ENCODE peak calls at places on chromosome 10, in five cellular contexts. I is psoas muscle; S is CD4-positive, alpha-beta memory T cell; Q is WERI-Rb-1; D is cardiac muscle cell. T is an unnamed sample. For H3K27me3, the result is how much of the 10 kb centered on the place peaks cover.

GRCh38 chr10:71647526-71648354 is 71.8 kb downstream of the C10orf105 start:
- DNase-seq in D (no peak), I (no peak), Q (no peak), S (no peak), T (no peak)

GRCh38 chr10:43336641-43337318 is 34.7 kb upstream of the FXYD4 start:
- DNase-seq in Q (no peak), S (no peak), I (no peak), D (no peak), T (no peak)

GRCh38 chr10:117163061-117163953 is 25.2 kb upstream of the VAX1 start:
- DNase-seq in I (no peak), D (no peak), Q (peak), S (no peak), T (no peak)

GRCh38 chr10:21173964-21174669 is 277.0 kb upstream of the NEBL start:
- DNase-seq in I (peak), Q (peak), D (peak), S (no peak), T (peak)

GRCh38 chr10:13803566-13804554 is 217.1 kb downstream of the PRPF18 start:
- DNase-seq in D (no peak), I (no peak), S (no peak), Q (no peak), T (no peak)

GRCh38 chr10:61742812-61743211 is 80.1 kb downstream of the CABCOCO1 start:
- DNase-seq in S (no peak), D (no peak), Q (no peak), I (no peak), T (no peak)

GRCh38 chr10:110355922-110356627 is 51.4 kb upstream of the SMNDC1 start:
- DNase-seq in S (peak), I (no peak), D (no peak), Q (no peak), T (peak)

GRCh38 chr10:22475857-22476600 is 130.7 kb downstream of the SPAG6 start:
- DNase-seq in S (peak), Q (no peak), D (no peak), I (no peak), T (peak)

GRCh38 chr10:71512794-71513379 is 116.2 kb downstream of the CDH23 start:
- DNase-seq in S (no peak), Q (no peak), I (no peak), D (peak), T (no peak)

GRCh38 chr10:95694665-95695064 is 938 bp upstream of the TCTN3 start:
- DNase-seq in D (no peak), I (no peak), S (no peak), Q (no peak), T (no peak)

GRCh38 chr10:99276848-99277486 is 41.3 kb upstream of the HPSE2 start:
- DNase-seq in I (no peak), S (no peak), D (peak), Q (no peak), T (peak)

GRCh38 chr10:69172241-69172998 is 7.6 kb upstream of the SUPV3L1 start:
- DNase-seq in D (no peak), Q (no peak), S (no peak), I (no peak), T (no peak)

GRCh38 chr10:119817991-119818888 is 54.4 kb downstream of the MCMBP start:
- DNase-seq in Q (no peak), S (peak), D (peak), I (peak), T (peak)

GRCh38 chr10:10846476-10846875 is 171.2 kb upstream of the CELF2 start:
- DNase-seq in Q (no peak), I (no peak), S (no peak), D (no peak), T (no peak)

GRCh38 chr10:338176-339037 is 203.2 kb downstream of the ZMYND11 start:
- DNase-seq in I (no peak), Q (no peak), D (no peak), S (no peak), T (no peak)

GRCh38 chr10:20995123-20995978 is 98.2 kb upstream of the NEBL start:
- DNase-seq in Q (no peak), S (no peak), D (peak), I (no peak), T (no peak)

GRCh38 chr10:70227548-70228320 is 5.5 kb downstream of the PPA1 start:
- DNase-seq in S (no peak), D (no peak), I (no peak), Q (no peak), T (no peak)

GRCh38 chr10:23079700-23080099 is 15.7 kb upstream of the MSRB2 start:
- DNase-seq in S (no peak), I (no peak), Q (peak), D (no peak), T (no peak)

GRCh38 chr10:120503695-120504094 is 46.7 kb downstream of the PLPP4 start:
- DNase-seq in D (no peak), S (no peak), I (no peak), Q (no peak), T (no peak)

GRCh38 chr10:44951827-44952226 is 7.8 kb upstream of the RASSF4 start:
- DNase-seq in Q (no peak), D (no peak), I (no peak), S (no peak), T (no peak)

GRCh38 chr10:34522542-34522941 is 292.6 kb downstream of the PARD3 start:
- DNase-seq in D (peak), Q (peak), I (no peak), S (no peak), T (no peak)

GRCh38 chr10:70562036-70562710 is 40.4 kb downstream of the PRF1 start:
- DNase-seq in I (peak), D (no peak), Q (no peak), S (no peak), T (no peak)

GRCh38 chr10:78367012-78367411 is 333.3 kb downstream of the RPS24 start:
- DNase-seq in I (no peak), S (no peak), Q (no peak), D (peak), T (no peak)

GRCh38 chr10:76119515-76119914 is 688.1 kb downstream of the LRMDA start:
- DNase-seq in Q (no peak), D (peak), I (no peak), S (no peak), T (no peak)

GRCh38 chr10:90915141-90916075 is 5.5 kb downstream of the ANKRD1 start:
- DNase-seq in S (no peak), Q (no peak), D (no peak), I (no peak), T (no peak)

GRCh38 chr10:21724695-21725371 is 190.8 kb downstream of the MLLT10 start:
- DNase-seq in S (peak), Q (no peak), I (peak), D (peak), T (peak)

GRCh38 chr10:93363891-93364648 is 118.1 kb downstream of the MYOF start:
- DNase-seq in I (peak), S (no peak), Q (no peak), D (no peak), T (no peak)

GRCh38 chr10:55943403-55943802 is 417.7 kb downstream of the ZWINT start:
- DNase-seq in S (no peak), Q (no peak), D (no peak), I (no peak), T (no peak)

GRCh38 chr10:84428711-84429110 is 100.3 kb downstream of the CCSER2 start:
- DNase-seq in Q (no peak), I (no peak), D (peak), S (no peak), T (no peak)

GRCh38 chr10:84424731-84425165 is 96.4 kb downstream of the CCSER2 start:
- DNase-seq in Q (no peak), D (peak), S (peak), I (peak), T (peak)

GRCh38 chr10:84429926-84430520 is 101.6 kb downstream of the CCSER2 start:
- DNase-seq in I (peak), S (peak), D (peak), Q (peak), T (peak)

GRCh38 chr10:84423729-84424128 is 95.3 kb downstream of the CCSER2 start:
- DNase-seq in S (no peak), Q (no peak), I (no peak), D (no peak), T (no peak)

DNA sequence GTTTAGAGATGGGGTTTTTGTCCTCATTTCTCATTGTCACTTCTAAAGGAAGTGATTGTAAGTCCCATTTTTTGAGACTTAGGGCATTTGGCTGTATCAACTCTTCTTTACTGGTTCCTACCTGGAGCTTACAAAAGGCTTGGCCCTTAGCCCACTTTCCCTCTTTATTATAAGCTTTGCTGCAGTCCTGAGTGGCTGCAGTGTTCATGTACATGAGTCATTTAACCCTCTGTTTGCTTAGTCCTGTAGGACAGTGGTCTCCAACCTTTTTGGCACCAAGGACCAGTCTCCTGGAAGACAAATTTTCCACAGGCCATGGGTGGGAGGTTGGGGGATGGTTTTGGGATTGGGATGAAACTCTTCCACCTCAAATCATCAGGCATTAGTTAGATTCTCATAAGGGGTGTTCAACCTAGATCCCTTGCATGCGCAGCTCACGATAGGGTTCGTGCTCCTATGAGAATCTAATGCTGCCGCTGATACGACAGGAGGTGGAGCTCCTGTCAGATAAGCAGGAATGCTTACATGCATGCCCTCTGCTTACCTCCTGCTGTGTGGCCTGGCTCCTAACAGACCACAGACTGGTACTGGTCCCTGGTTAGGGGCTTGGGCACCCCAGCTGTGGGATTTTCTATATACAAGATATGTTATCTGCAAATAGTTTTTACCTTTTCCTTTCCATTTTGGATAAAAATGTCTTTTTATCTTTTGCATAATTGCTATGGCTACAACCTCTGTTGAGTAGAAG is 99.7 kb downstream of the CCSER2 start:
- DNase-seq in Q (no peak), D (peak), S (no peak), I (no peak), T (no peak)
- H3K27me3 ChIP-seq in Q (under half), D (under half), S (under half), I (under half), T (under half)

DNA sequence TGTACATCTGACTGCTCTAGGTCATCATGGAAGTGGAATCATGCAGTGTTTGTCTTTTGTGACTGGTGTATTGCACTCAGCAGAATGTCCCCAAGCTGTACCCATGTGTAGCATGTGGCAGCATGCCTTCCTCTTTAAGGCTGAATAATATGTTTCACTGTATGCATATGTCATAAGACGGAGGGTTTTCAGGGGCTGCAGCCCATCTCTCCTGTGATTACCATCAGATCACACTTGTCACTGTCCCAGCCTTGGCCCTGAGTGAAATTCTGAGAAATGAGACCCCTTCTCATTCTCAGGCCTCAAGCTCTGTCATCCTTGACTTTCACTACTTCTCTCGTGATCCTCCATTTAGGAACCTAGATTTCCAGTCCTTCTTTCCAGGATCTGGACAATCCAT is 50.0 kb downstream of the CPXM2 start:
- DNase-seq in Q (no peak), S (no peak), I (no peak), D (no peak), T (no peak)
- H3K27me3 ChIP-seq in Q (half or more), S (under half), I (under half), D (under half), T (under half)

GRCh38 chr10:101336382-101336781 is 17.6 kb upstream of the BTRC start:
- DNase-seq in D (no peak), I (no peak), S (no peak), Q (no peak), T (no peak)

GRCh38 chr10:101330236-101331225 is 23.4 kb upstream of the BTRC start:
- DNase-seq in I (no peak), Q (no peak), S (no peak), D (peak), T (no peak)

GRCh38 chr10:101329341-101330032 is 24.5 kb upstream of the BTRC start:
- DNase-seq in D (no peak), Q (peak), I (no peak), S (no peak), T (no peak)

GRCh38 chr10:101337836-101338235 is 16.1 kb upstream of the BTRC start:
- DNase-seq in S (no peak), Q (no peak), D (no peak), I (no peak), T (no peak)

GRCh38 chr10:101331960-101332359 is 22.0 kb upstream of the BTRC start:
- DNase-seq in Q (no peak), D (no peak), S (no peak), I (no peak), T (no peak)
- H3K27me3 ChIP-seq in Q (under half), D (under half), S (under half), I (under half), T (under half)

DNA sequence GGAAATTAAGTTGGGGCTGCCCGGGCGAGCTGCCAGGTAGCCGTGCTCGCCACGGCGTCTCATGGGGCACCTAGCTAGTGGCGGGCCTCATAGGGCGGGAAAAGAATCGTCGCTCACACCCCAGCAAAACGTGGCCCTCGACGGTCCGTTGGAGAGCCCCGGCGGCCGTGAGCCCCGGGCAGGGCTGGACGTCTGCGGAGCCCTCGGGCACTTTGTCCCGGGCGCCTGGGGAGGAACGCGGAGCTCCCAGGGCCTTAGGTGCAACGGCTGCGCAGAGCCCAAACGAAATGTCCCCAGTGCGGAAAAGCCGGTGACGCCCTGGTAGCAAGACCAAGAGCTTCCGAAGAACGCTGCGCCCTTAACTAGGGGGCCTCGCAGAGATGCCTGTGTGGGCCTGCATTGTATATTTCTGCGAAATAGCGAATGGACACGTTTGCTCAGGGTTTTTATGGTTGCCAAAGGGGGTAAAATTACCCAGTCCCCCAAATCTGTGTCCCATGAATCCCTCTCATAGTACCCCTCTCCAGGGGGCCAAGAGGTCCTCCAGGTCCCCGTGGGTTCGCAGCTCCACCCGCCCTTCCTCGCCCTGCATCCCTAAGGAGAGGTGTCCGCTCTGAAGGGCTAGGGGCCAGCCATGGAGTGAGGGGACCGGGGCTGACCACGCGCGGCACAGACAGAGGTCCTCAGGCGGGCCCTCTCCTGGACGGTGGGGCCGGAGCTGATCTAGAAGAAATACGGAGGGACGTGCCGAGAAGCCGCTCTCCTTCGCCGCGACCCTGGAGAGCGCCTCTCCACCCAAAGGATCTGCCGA is 1.0 kb upstream of the SFMBT2 start:
- DNase-seq in I (no peak), S (peak), D (no peak), Q (no peak), T (peak)
- H3K27me3 ChIP-seq in I (under half), S (under half), D (half or more), Q (under half), T (under half)

DNA sequence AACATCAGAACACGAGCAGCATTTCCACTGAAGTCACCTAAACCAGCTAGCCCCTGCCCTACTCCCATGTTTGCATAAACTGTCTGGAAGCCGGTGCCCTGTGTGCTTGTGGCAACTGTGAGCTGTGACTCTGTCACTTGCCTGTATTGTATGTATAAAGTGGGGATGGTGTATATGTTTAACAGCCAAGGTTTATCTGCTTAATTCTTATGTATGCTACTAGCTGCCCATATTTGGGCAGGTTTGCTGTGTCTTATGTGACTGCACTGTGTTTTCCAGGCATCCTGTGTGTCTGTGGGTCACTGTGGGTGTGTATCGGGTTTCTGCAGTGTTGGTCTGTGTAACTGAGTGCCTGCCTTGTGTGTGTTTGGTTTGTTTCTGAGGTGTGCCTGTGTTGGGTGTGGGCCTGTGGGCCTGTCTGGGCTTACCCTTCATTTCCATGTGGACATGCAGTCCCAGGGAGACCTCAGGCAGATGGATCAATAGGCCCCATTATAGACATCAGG is 9.3 kb downstream of the LBX1 start:
- DNase-seq in S (no peak), D (no peak), Q (no peak), I (no peak), T (no peak)
- H3K27me3 ChIP-seq in S (half or more), D (half or more), Q (under half), I (under half), T (under half)

DNA sequence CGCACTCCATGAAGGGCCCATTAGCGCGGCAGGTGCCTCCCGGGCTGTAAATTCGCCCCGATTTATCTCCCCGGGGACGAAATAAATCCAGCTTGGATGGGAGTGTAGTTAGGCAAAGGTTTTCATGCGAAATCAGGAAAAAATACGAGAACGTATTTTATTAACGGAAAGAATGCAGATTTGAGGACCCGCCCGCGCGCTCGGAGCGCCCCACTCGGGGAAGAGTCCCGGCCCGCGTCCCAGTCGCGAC is 257 bp upstream of the NKX6-2 start:
- DNase-seq in S (no peak), I (no peak), Q (no peak), D (no peak), T (no peak)
- H3K27me3 ChIP-seq in S (under half), I (under half), Q (under half), D (half or more), T (under half)

GRCh38 chr10:104925232-104925851 is 284.3 kb downstream of the SORCS3 start:
- DNase-seq in Q (peak), S (peak), D (peak), I (no peak), T (no peak)

GRCh38 chr10:104923501-104923900 is 282.4 kb downstream of the SORCS3 start:
- DNase-seq in S (no peak), D (no peak), Q (no peak), I (no peak), T (no peak)

GRCh38 chr10:104924101-104924795 is 283.2 kb downstream of the SORCS3 start:
- DNase-seq in Q (no peak), S (no peak), I (no peak), D (no peak), T (no peak)

GRCh38 chr10:104920476-104920875 is 279.4 kb downstream of the SORCS3 start:
- DNase-seq in S (no peak), I (no peak), D (no peak), Q (no peak), T (no peak)

DNA sequence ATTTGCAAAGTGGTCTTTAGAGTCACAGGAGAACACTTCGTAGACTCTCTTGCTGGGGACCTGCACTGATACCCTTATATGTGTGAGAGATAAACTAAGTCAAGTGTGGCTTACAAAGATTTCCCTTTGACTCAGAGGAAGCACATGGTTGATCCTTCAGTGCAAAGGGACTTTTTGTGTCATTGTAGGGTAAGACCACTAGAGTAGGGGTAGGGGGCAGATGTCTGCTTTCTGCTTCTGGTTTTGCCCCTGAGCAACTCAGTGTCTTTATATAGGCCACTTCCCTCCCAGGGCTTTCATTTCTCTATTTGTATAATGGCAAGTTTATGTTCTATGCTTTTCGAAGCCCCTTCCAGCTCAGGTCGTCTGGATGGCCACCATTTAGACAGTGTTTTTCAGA is 281.7 kb downstream of the SORCS3 start:
- DNase-seq in S (no peak), D (no peak), I (no peak), Q (no peak), T (no peak)
- H3K27me3 ChIP-seq in S (under half), D (under half), I (under half), Q (under half), T (under half)

GRCh38 chr10:88382699-88383098 is 200.4 kb downstream of the RNLS start:
- DNase-seq in I (no peak), S (no peak), Q (no peak), D (no peak), T (no peak)

GRCh38 chr10:88386878-88387773 is 196.0 kb downstream of the RNLS start:
- DNase-seq in D (peak), I (no peak), S (peak), Q (no peak), T (no peak)

GRCh38 chr10:88385601-88386203 is 197.4 kb downstream of the RNLS start:
- DNase-seq in S (peak), D (no peak), Q (no peak), I (peak), T (peak)

GRCh38 chr10:88389456-88389855 is 193.7 kb downstream of the RNLS start:
- DNase-seq in Q (no peak), I (no peak), S (peak), D (peak), T (peak)

GRCh38 chr10:88386204-88386877 is 196.8 kb downstream of the RNLS start:
- DNase-seq in D (peak), S (no peak), I (no peak), Q (no peak), T (no peak)
- H3K27me3 ChIP-seq in D (under half), S (under half), I (under half), Q (under half), T (under half)